ENCODE peak calls at places on chromosomes 16 and 17, in eight cellular contexts. One of them, this sample, is unnamed.

GRCh38 chr17:13182450-13182849 is 164.6 kb upstream of the ELAC2 start:
- DNase-seq in kidney glomerular epithelial cell: no peak
- DNase-seq in amniotic epithelial cell: no peak
- DNase-seq in NCI-H1092: no peak
- DNase-seq in NCI-H524: no peak
- DNase-seq in B cell: no peak
- DNase-seq in DND-41: no peak
- DNase-seq in progenitor cell of endocrine pancreas: no peak
- DNase-seq in this sample: no peak

GRCh38 chr17:10415161-10415560 is 6.6 kb downstream of the MYH8 start:
- DNase-seq in NCI-H524: no peak
- DNase-seq in NCI-H1092: no peak
- DNase-seq in kidney glomerular epithelial cell: no peak
- DNase-seq in DND-41: no peak
- DNase-seq in amniotic epithelial cell: no peak
- DNase-seq in progenitor cell of endocrine pancreas: no peak
- DNase-seq in B cell: no peak
- DNase-seq in this sample: no peak

GRCh38 chr17:349666-350065 is 2.9 kb downstream of the RPH3AL start:
- DNase-seq in kidney glomerular epithelial cell: no peak
- DNase-seq in NCI-H1092: no peak
- DNase-seq in progenitor cell of endocrine pancreas: no peak
- DNase-seq in DND-41: no peak
- DNase-seq in NCI-H524: no peak
- DNase-seq in B cell: no peak
- DNase-seq in amniotic epithelial cell: peak; percentile 61
- DNase-seq in this sample: no peak

GRCh38 chr17:60471451-60471850 is 49.2 kb downstream of the CHCT1 start:
- DNase-seq in NCI-H524: no peak
- DNase-seq in amniotic epithelial cell: no peak
- DNase-seq in kidney glomerular epithelial cell: no peak
- DNase-seq in B cell: no peak
- DNase-seq in DND-41: no peak
- DNase-seq in progenitor cell of endocrine pancreas: no peak
- DNase-seq in NCI-H1092: no peak
- DNase-seq in this sample: no peak

GRCh38 chr16:29816694-29817441 is 916 bp downstream of the PAGR1 start:
- DNase-seq in progenitor cell of endocrine pancreas: no peak
- DNase-seq in DND-41: peak; percentile 77
- DNase-seq in NCI-H1092: peak; percentile 24
- DNase-seq in amniotic epithelial cell: peak; percentile 71
- DNase-seq in B cell: peak; percentile 51
- DNase-seq in kidney glomerular epithelial cell: peak; percentile 61
- DNase-seq in NCI-H524: peak; percentile 71
- DNase-seq in this sample: peak; percentile 55

GRCh38 chr16:30778549-30779244 is 8.3 kb downstream of the ZNF629 start:
- DNase-seq in progenitor cell of endocrine pancreas: no peak
- DNase-seq in B cell: no peak
- DNase-seq in amniotic epithelial cell: peak; percentile 68
- DNase-seq in NCI-H1092: no peak
- DNase-seq in kidney glomerular epithelial cell: no peak
- DNase-seq in NCI-H524: no peak
- DNase-seq in DND-41: no peak
- DNase-seq in this sample: no peak

GRCh38 chr16:87317766-87318121 is 552 bp upstream of the C16orf95 start:
- DNase-seq in NCI-H524: peak; percentile 35
- DNase-seq in progenitor cell of endocrine pancreas: no peak
- DNase-seq in DND-41: peak; percentile 54
- DNase-seq in B cell: no peak
- DNase-seq in kidney glomerular epithelial cell: peak; percentile 13
- DNase-seq in NCI-H1092: peak; percentile 25
- DNase-seq in amniotic epithelial cell: peak; percentile 43
- DNase-seq in this sample: no peak

GRCh38 chr16:50282010-50282538 is 15.7 kb downstream of the ADCY7 start:
- DNase-seq in B cell: peak; percentile 91
- DNase-seq in progenitor cell of endocrine pancreas: no peak
- DNase-seq in amniotic epithelial cell: peak; percentile 66
- DNase-seq in kidney glomerular epithelial cell: no peak
- DNase-seq in DND-41: peak; percentile 51
- DNase-seq in NCI-H524: no peak
- DNase-seq in NCI-H1092: no peak
- DNase-seq in this sample: peak; percentile 25

This sample was measured in prostate gland.